ENCODE peak calls at places on chromosomes 3 and 15, in ten cellular contexts. B is GM12878, G is AG09319, W is cardiac muscle cell, X is brain microvascular endothelial cell, T is adrenal gland, A is PC-3, O is GM23338, Y is fibroblast of lung, R is Calu3. E is an unnamed sample.

GRCh38 chr15:69857686-69858391 is 239.9 kb downstream of the TLE3 start:
- DNase-seq in W (no peak), O (no peak), A (no peak), Y (no peak), B (no peak), R (no peak), X (no peak), T (no peak), G (no peak), E (no peak)

GRCh38 chr3:189806171-189806951 is 175.2 kb downstream of the TP63 start:
- DNase-seq in T (no peak), R (no peak), B (no peak), Y (no peak), X (no peak), O (peak), W (peak), G (no peak), A (no peak), E (no peak)

GRCh38 chr3:137867611-137868010 is 103.5 kb downstream of the SOX14 start:
- DNase-seq in O (no peak), R (no peak), W (no peak), B (no peak), G (no peak), X (no peak), T (no peak), A (no peak), Y (no peak), E (no peak)

GRCh38 chr3:37922721-37923575 is 61.3 kb downstream of the CTDSPL start:
- DNase-seq in T (peak), A (peak), X (no peak), G (no peak), B (no peak), W (no peak), Y (peak), O (no peak), R (no peak), E (peak)

GRCh38 chr15:40266828-40267304 is 16.0 kb downstream of the ANKRD63 start:
- DNase-seq in W (no peak), B (no peak), R (peak), A (peak), T (peak), X (peak), O (no peak), G (peak), Y (peak), E (peak)

GRCh38 chr15:25939122-25939521 is 76.0 kb upstream of the ATP10A start:
- DNase-seq in A (no peak), X (no peak), O (no peak), T (no peak), B (peak), W (no peak), Y (peak), G (no peak), R (no peak), E (no peak)

GRCh38 chr15:52214553-52214952 is 23.4 kb upstream of the GNB5 start:
- DNase-seq in A (no peak), B (no peak), X (no peak), W (no peak), O (no peak), Y (no peak), T (no peak), G (no peak), R (no peak), E (no peak)

GRCh38 chr3:115325539-115325938 is 178.5 kb upstream of the ZBTB20 start:
- DNase-seq in B (no peak), A (peak), G (no peak), W (peak), X (peak), R (peak), O (peak), Y (peak), T (peak), E (peak)

GRCh38 chr3:63961891-63962290 is 49.7 kb upstream of the SCAANT1 start:
- DNase-seq in T (no peak), B (no peak), Y (peak), R (no peak), G (no peak), X (no peak), O (peak), W (peak), A (peak), E (peak)

GRCh38 chr15:71136159-71137137 is 21.2 kb downstream of the THSD4 start:
- DNase-seq in G (no peak), Y (peak), O (peak), B (no peak), R (peak), T (no peak), W (no peak), A (peak), X (peak), E (peak)

GRCh38 chr3:65406470-65406869 is 632.2 kb downstream of the MAGI1 start:
- DNase-seq in G (no peak), T (no peak), X (no peak), R (no peak), A (peak), W (no peak), B (no peak), Y (peak), O (no peak), E (peak)

GRCh38 chr3:20478407-20478806 is 292.4 kb upstream of the SGO1 start:
- DNase-seq in T (no peak), W (no peak), Y (no peak), A (no peak), B (no peak), O (no peak), R (no peak), G (no peak), X (no peak), E (no peak)

GRCh38 chr3:105957722-105958121 is 88.9 kb upstream of the CBLB start:
- DNase-seq in G (no peak), R (no peak), W (no peak), Y (no peak), B (no peak), X (peak), A (peak), O (no peak), T (no peak), E (peak)

GRCh38 chr15:64144565-64145281 is 6.8 kb upstream of the SNX22 start:
- DNase-seq in W (no peak), Y (no peak), R (no peak), T (no peak), O (no peak), A (no peak), B (peak), G (no peak), X (no peak), E (no peak)

GRCh38 chr3:46422617-46423016 is 15.6 kb downstream of the CCRL2 start:
- DNase-seq in Y (no peak), T (no peak), W (no peak), G (no peak), R (peak), O (no peak), X (no peak), B (no peak), A (peak), E (peak)

GRCh38 chr15:91625506-91625905 is 228.0 kb upstream of the SLCO3A1 start:
- DNase-seq in G (no peak), O (no peak), X (no peak), R (no peak), B (no peak), T (no peak), Y (no peak), A (peak), W (peak), E (peak)

GRCh38 chr15:49988766-49989165 is 130.3 kb downstream of the ATP8B4 start:
- DNase-seq in O (no peak), W (no peak), X (no peak), G (no peak), B (no peak), A (no peak), Y (no peak), R (no peak), T (no peak), E (no peak)

GRCh38 chr3:194686414-194686815 is 732 bp downstream of the FAM43A start:
- DNase-seq in Y (no peak), T (no peak), A (no peak), W (no peak), R (peak), O (peak), B (no peak), X (no peak), G (no peak), E (no peak)

GRCh38 chr3:108124337-108125150 is 33.7 kb upstream of the CD47 start:
- DNase-seq in W (no peak), B (peak), R (no peak), A (no peak), O (peak), T (no peak), G (no peak), X (no peak), Y (peak), E (no peak)

GRCh38 chr3:115550285-115550741 is 73.0 kb upstream of the GAP43 start:
- DNase-seq in X (no peak), B (no peak), O (no peak), A (no peak), Y (peak), G (peak), R (no peak), T (no peak), W (no peak), E (no peak)

GRCh38 chr3:18812316-18812715 is 336.0 kb upstream of the KCNH8 start:
- DNase-seq in R (peak), B (no peak), W (no peak), X (peak), Y (no peak), O (no peak), A (peak), T (no peak), G (no peak), E (peak)

GRCh38 chr15:59437473-59437776 is 561 bp upstream of the FAM81A start:
- DNase-seq in X (no peak), O (peak), B (no peak), R (no peak), T (peak), Y (no peak), W (peak), A (no peak), G (no peak), E (no peak)

GRCh38 chr3:159252772-159253384 is 451.0 kb downstream of the MFSD1 start:
- DNase-seq in O (peak), X (peak), R (peak), T (no peak), B (peak), G (peak), Y (peak), W (peak), A (peak), E (peak)
- TF ChIP-seq CTCF in O (peak), X (peak), R (peak), T (peak), B (peak), G (peak), Y (peak), W (peak), A (peak), E (peak)

GRCh38 chr15:23823508-23823907 is 136.4 kb upstream of the NDN start:
- DNase-seq in O (peak), X (no peak), T (no peak), W (peak), G (no peak), A (peak), Y (no peak), B (no peak), R (no peak), E (no peak)
- TF ChIP-seq CTCF in O (peak), X (no peak), T (no peak), W (no peak), G (no peak), A (peak), Y (no peak), B (no peak), R (no peak), E (no peak)

GRCh38 chr3:132180337-132180791 is 136.8 kb upstream of the ACP3 start:
- DNase-seq in B (peak), W (peak), Y (peak), O (peak), T (no peak), A (peak), X (peak), R (peak), G (peak), E (peak)
- TF ChIP-seq CTCF in B (peak), W (peak), Y (peak), O (peak), T (peak), A (peak), X (peak), R (peak), G (peak), E (peak)

GRCh38 chr3:55609230-55610100 is 122.4 kb upstream of the WNT5A start:
- DNase-seq in A (peak), O (peak), B (no peak), R (no peak), Y (no peak), W (no peak), X (no peak), G (no peak), T (no peak), E (no peak)
- TF ChIP-seq CTCF in A (peak), O (peak), B (no peak), R (no peak), Y (no peak), W (no peak), X (peak), G (no peak), T (no peak), E (no peak)

GRCh38 chr15:77827860-77828259 is 195.1 kb upstream of the LINGO1 start:
- DNase-seq in B (no peak), T (no peak), A (no peak), R (no peak), G (no peak), W (no peak), Y (no peak), O (no peak), X (no peak), E (no peak)
- TF ChIP-seq CTCF in B (no peak), T (no peak), A (no peak), R (no peak), G (no peak), W (no peak), Y (no peak), O (no peak), X (no peak), E (no peak)

GRCh38 chr15:44426975-44427755 is at the start of gene CTDSPL2:
- DNase-seq in B (peak), T (peak), G (peak), Y (peak), R (peak), A (peak), O (peak), X (peak), W (peak), E (peak)
- TF ChIP-seq CTCF in B (peak), T (peak), G (peak), Y (peak), R (no peak), A (peak), O (no peak), X (peak), W (peak), E (peak)

DNA sequence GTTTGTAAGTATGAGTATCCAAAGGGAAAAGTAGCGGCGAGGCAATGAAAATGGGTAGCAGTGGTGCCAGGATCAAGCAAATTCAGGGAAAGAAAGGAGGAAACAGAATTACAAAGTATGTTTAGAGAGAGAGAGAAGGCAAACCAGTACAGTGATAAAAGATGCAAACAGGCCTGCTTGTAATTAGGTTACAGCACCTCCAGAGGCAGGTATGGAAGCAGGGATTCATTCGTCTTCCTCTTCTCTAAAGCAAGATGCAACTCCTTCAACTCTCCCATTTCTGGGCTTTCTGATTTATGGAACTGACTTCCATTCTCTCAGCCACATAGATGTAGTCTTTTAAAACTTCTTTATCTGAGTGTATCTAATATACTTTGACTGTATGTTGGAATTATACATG is 68.0 kb downstream of the CRYBG3 start:
- DNase-seq in B (no peak), T (no peak), O (peak), A (no peak), G (no peak), R (no peak), Y (no peak), W (no peak), X (no peak), E (no peak)
- TF ChIP-seq CTCF in B (no peak), T (no peak), O (no peak), A (peak), G (no peak), R (no peak), Y (no peak), W (no peak), X (no peak), E (no peak)

E was measured in MCF 10A.